ENCODE peak calls at places on chromosomes 7 and 10, in five cellular contexts. T is HL-60, F is stomach, V is esophagus squamous epithelium, P is GM23248. O is an unnamed sample.

GRCh38 chr10:132519382-132520146 is 18.0 kb upstream of the INPP5A start:
- DNase-seq in V (no peak), F (no peak), P (no peak), T (no peak), O (no peak)

GRCh38 chr7:116598278-116598677 is 73.4 kb downstream of the CAV1 start:
- DNase-seq in F (no peak), P (no peak), V (no peak), T (no peak), O (no peak)

GRCh38 chr7:118232837-118233236 is 8.3 kb downstream of the ANKRD7 start:
- DNase-seq in T (no peak), F (no peak), V (no peak), P (peak; percentile 24), O (no peak)

GRCh38 chr10:103636996-103637395 is 143.5 kb downstream of the NEURL1 start:
- DNase-seq in V (no peak), P (peak; percentile 79), T (no peak), F (no peak), O (no peak)

GRCh38 chr10:48798486-48799254 is 114.0 kb downstream of the WDFY4 start:
- DNase-seq in T (no peak), F (no peak), V (no peak), P (peak; percentile 72), O (no peak)

GRCh38 chr10:126156545-126156944 is 231.7 kb downstream of the ADAM12 start:
- DNase-seq in P (no peak), T (no peak), V (no peak), F (no peak), O (no peak)

GRCh38 chr10:130434446-130435385 is 298.5 kb downstream of the GLRX3 start:
- DNase-seq in T (no peak), F (no peak), P (no peak), V (no peak), O (no peak)

GRCh38 chr7:1886361-1887064 is 216.4 kb downstream of the ELFN1 start:
- DNase-seq in F (no peak), P (no peak), T (no peak), V (no peak), O (no peak)

GRCh38 chr10:103758294-103758681 is 97.1 kb downstream of the SH3PXD2A start:
- DNase-seq in P (peak; percentile 52), V (no peak), F (no peak), T (no peak), O (no peak)

GRCh38 chr7:956031-956430 is 1.6 kb upstream of the ADAP1 start:
- DNase-seq in F (no peak), P (no peak), T (no peak), V (no peak), O (no peak)

GRCh38 chr7:96718107-96719003 is 8.7 kb upstream of the SEM1 start:
- DNase-seq in V (no peak), P (no peak), T (no peak), F (no peak), O (no peak)

GRCh38 chr7:115117748-115118147 is 195.9 kb downstream of the MDFIC start:
- DNase-seq in T (no peak), F (no peak), P (no peak), V (no peak), O (no peak)

GRCh38 chr7:22109761-22110160 is 164.1 kb upstream of the CDCA7L start:
- DNase-seq in P (peak; percentile 52), V (no peak), F (peak; percentile 51), T (no peak), O (no peak)

GRCh38 chr7:115632636-115633035 is 397.9 kb downstream of the TFEC start:
- DNase-seq in T (no peak), P (no peak), F (no peak), V (no peak), O (no peak)

GRCh38 chr10:85228726-85229125 is 900.3 kb downstream of the CCSER2 start:
- DNase-seq in P (no peak), T (no peak), F (no peak), V (no peak), O (no peak)

GRCh38 chr7:157676456-157677255 is 339.9 kb downstream of the DNAJB6 start:
- DNase-seq in V (no peak), T (no peak), F (no peak), P (no peak), O (no peak)

GRCh38 chr10:132878091-132878729 is 64.2 kb downstream of the CFAP46 start:
- DNase-seq in P (peak; percentile 75), F (peak; percentile 9), T (no peak), V (no peak), O (no peak)

GRCh38 chr10:112792487-112793196 is 157.4 kb upstream of the TCF7L2 start:
- DNase-seq in V (no peak), T (no peak), P (peak; percentile 91), F (no peak), O (no peak)

GRCh38 chr10:88157981-88158465 is 294.6 kb downstream of the PTEN start:
- DNase-seq in T (no peak), V (no peak), P (peak; percentile 90), F (no peak), O (no peak)

GRCh38 chr10:133039107-133039822 is 48.5 kb upstream of the ADGRA1 start:
- DNase-seq in F (no peak), V (no peak), P (peak; percentile 8), T (no peak), O (no peak)

GRCh38 chr10:16843252-16843870 is 26.1 kb upstream of the RSU1 start:
- DNase-seq in F (no peak), P (peak; percentile 89), T (no peak), V (no peak), O (peak; percentile 16)

GRCh38 chr7:46586406-46586805 is 665.3 kb upstream of the IGFBP3 start:
- DNase-seq in P (peak; percentile 13), V (no peak), F (no peak), T (no peak), O (no peak)

GRCh38 chr7:83267141-83267631 is 104.5 kb upstream of the PCLO start:
- DNase-seq in T (no peak), P (peak; percentile 17), F (no peak), V (no peak), O (no peak)

GRCh38 chr7:16365952-16366351 is 55.4 kb downstream of the CRPPA start:
- DNase-seq in V (no peak), T (no peak), F (no peak), P (no peak), O (no peak)

GRCh38 chr10:43409385-43410109 is 561 bp upstream of the HNRNPF start:
- DNase-seq in P (peak; percentile 42), T (peak; percentile 27), F (peak; percentile 53), V (no peak), O (no peak)

GRCh38 chr10:69807696-69808095 is 6.0 kb downstream of the COL13A1 start:
- DNase-seq in V (no peak), P (peak; percentile 48), F (no peak), T (no peak), O (no peak)

GRCh38 chr10:125868372-125868975 is 12.6 kb downstream of the DHX32 start:
- DNase-seq in F (no peak), T (peak; percentile 4), P (peak; percentile 63), V (no peak), O (peak; percentile 36)

GRCh38 chr10:6114758-6115410 is 26.1 kb downstream of the RBM17 start:
- DNase-seq in P (peak; percentile 87), V (no peak), F (no peak), T (no peak), O (no peak)

GRCh38 chr10:118827466-118828155 is 72.8 kb upstream of the CACUL1 start:
- DNase-seq in P (no peak), F (no peak), T (no peak), V (no peak), O (no peak)

GRCh38 chr7:128833148-128833938 is 3.1 kb downstream of the FLNC start:
- DNase-seq in P (peak; percentile 95), V (no peak), T (no peak), F (no peak), O (no peak)
- H3K4me3 ChIP-seq in P (peak overlapping the region; percentile 99), V (peak overlapping the region; percentile 55), T (no peak overlapping the region), F (peak overlapping the region; percentile 47), O (no peak overlapping the region)

GRCh38 chr7:82012453-82012852 is 242.6 kb upstream of the HGF start:
- DNase-seq in F (no peak), T (no peak), P (no peak), V (no peak), O (no peak)
- H3K4me3 ChIP-seq in F (no peak overlapping the region), T (no peak overlapping the region), P (no peak overlapping the region), V (no peak overlapping the region), O (no peak overlapping the region)

DNA sequence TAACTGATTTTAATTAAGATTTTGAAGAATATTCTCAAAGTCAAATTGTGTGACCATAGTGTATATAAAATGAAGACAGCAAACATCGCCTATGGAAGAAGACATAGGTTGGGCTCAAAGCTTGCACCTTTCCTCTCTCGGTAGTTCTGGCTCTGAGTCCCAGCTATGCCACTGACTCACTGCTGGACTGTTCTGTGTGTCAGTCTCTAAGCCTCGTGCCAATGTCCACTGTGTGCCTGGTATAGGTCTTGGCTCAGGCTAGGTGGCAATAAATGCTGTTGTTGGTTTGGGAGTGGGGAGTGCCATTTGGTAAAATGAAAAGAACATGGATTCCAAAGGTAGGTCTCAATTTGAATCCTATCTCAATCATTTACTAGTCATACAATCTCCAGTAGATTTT is 137.5 kb upstream of the RHEB start:
- DNase-seq in P (peak; percentile 21), F (no peak), V (no peak), T (no peak), O (no peak)
- H3K4me3 ChIP-seq in P (no peak overlapping the region), F (no peak overlapping the region), V (no peak overlapping the region), T (no peak overlapping the region), O (no peak overlapping the region)

GRCh38 chr7:128408709-128409434 is 910 bp downstream of the IMPDH1 start:
- DNase-seq in V (no peak), P (peak; percentile 57), T (no peak), F (no peak), O (no peak)

GRCh38 chr7:128406986-128407589 is 2.7 kb downstream of the IMPDH1 start:
- DNase-seq in T (no peak), V (no peak), P (no peak), F (no peak), O (no peak)

GRCh38 chr7:128407751-128408708 is 1.8 kb downstream of the IMPDH1 start:
- DNase-seq in P (no peak), F (no peak), V (no peak), T (no peak), O (no peak)

GRCh38 chr7:128410092-128410665 is 397 bp upstream of the IMPDH1 start:
- DNase-seq in T (peak; percentile 69), V (peak; percentile 19), P (peak; percentile 90), F (peak; percentile 57), O (no peak)

DNA sequence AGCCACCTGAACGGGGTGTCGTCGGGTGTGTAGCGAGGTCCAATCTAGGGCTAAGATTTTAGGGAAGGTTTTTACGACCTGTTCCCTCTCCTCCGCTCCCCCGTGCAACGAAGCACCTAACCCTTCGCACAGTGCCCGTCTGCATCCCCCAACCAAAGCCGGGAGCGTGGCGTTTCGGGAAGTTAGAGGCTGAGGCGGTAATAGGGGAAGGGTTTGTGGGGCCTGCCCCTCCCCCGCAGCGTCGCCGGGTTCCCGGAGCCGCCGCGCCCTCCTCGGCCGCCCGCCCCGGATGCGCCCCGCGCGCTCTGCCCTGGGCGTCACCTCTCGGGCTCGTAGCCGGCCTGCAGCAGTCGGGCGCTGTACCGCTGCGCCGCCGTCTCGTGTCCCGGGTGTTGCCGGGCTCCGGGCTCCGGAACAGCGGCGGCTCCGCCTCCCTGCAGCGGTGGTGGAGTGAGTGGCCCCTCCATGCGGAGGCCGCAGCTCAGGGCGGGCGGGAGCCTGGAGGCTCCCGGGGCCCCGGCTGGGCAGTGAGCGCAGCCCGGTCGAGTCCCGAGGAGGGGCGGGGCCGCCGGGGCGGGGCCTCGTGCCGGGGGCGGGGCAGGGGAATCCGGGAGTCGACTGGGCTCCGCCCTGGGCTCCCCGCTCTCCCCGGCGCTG is at the start of gene IMPDH1:
- DNase-seq in V (peak; percentile 42), T (peak; percentile 61), P (peak; percentile 88), F (peak; percentile 94), O (no peak)
- H3K4me3 ChIP-seq in V (peak within 1 kb of the TSS; percentile 77), T (peak within 1 kb of the TSS; percentile 75), P (peak within 1 kb of the TSS; percentile 74), F (peak within 1 kb of the TSS; percentile 62), O (peak within 1 kb of the TSS; percentile 61)

O was measured in GM12864.